ENCODE peak calls at places on chromosomes 16 and 17, in six cellular contexts. One of them, this sample, is unnamed.

GRCh38 chr17:30207655-30208054 is 27.8 kb downstream of the SLC6A4 start:
- DNase-seq in neural progenitor cell: no peak
- DNase-seq in stomach: no peak
- DNase-seq in uterus: no peak
- DNase-seq in Caco-2: no peak
- DNase-seq in small intestine: no peak
- DNase-seq in this sample: no peak

GRCh38 chr17:9360610-9361571 is 214.7 kb downstream of the STX8 start:
- DNase-seq in neural progenitor cell: no peak
- DNase-seq in stomach: no peak
- DNase-seq in uterus: peak; percentile 32
- DNase-seq in Caco-2: no peak
- DNase-seq in small intestine: peak; percentile 9
- DNase-seq in this sample: peak; percentile 94

GRCh38 chr17:10105513-10106001 is 92.8 kb downstream of the GAS7 start:
- DNase-seq in neural progenitor cell: no peak
- DNase-seq in stomach: no peak
- DNase-seq in uterus: peak; percentile 78
- DNase-seq in Caco-2: peak; percentile 40
- DNase-seq in small intestine: no peak
- DNase-seq in this sample: peak; percentile 66

GRCh38 chr16:63442246-63442645 is 1406.0 kb upstream of the CDH8 start:
- DNase-seq in neural progenitor cell: no peak
- DNase-seq in stomach: no peak
- DNase-seq in uterus: no peak
- DNase-seq in Caco-2: no peak
- DNase-seq in small intestine: no peak
- DNase-seq in this sample: no peak

GRCh38 chr17:75244133-75244866 is 17.1 kb downstream of the GGA3 start:
- DNase-seq in neural progenitor cell: no peak
- DNase-seq in stomach: no peak
- DNase-seq in uterus: no peak
- DNase-seq in Caco-2: no peak
- DNase-seq in small intestine: no peak
- DNase-seq in this sample: no peak

GRCh38 chr17:33014751-33015150 is 23.1 kb downstream of the SPACA3 start:
- DNase-seq in neural progenitor cell: no peak
- DNase-seq in stomach: peak; percentile 38
- DNase-seq in uterus: no peak
- DNase-seq in Caco-2: no peak
- DNase-seq in small intestine: no peak
- DNase-seq in this sample: no peak

GRCh38 chr16:11356573-11357331 is 11.5 kb downstream of the RMI2 start:
- DNase-seq in neural progenitor cell: peak; percentile 84
- DNase-seq in stomach: peak; percentile 81
- DNase-seq in uterus: peak; percentile 64
- DNase-seq in Caco-2: peak; percentile 60
- DNase-seq in small intestine: peak; percentile 74
- DNase-seq in this sample: peak; percentile 80

GRCh38 chr16:88327566-88328312 is 55.0 kb upstream of the ZNF469 start:
- DNase-seq in neural progenitor cell: no peak
- DNase-seq in stomach: no peak
- DNase-seq in uterus: no peak
- DNase-seq in Caco-2: no peak
- DNase-seq in small intestine: no peak
- DNase-seq in this sample: no peak

GRCh38 chr16:8712589-8713361 is 38.4 kb downstream of the ABAT start:
- DNase-seq in neural progenitor cell: peak; percentile 78
- DNase-seq in stomach: no peak
- DNase-seq in uterus: no peak
- DNase-seq in Caco-2: no peak
- DNase-seq in small intestine: no peak
- DNase-seq in this sample: peak; percentile 7

GRCh38 chr16:54936086-54936978 is 5.7 kb downstream of the IRX5 start:
- DNase-seq in neural progenitor cell: peak; percentile 89
- DNase-seq in stomach: no peak
- DNase-seq in uterus: no peak
- DNase-seq in Caco-2: no peak
- DNase-seq in small intestine: no peak
- DNase-seq in this sample: no peak

GRCh38 chr16:65700599-65700998 is 578.7 kb upstream of the CDH11 start:
- DNase-seq in neural progenitor cell: no peak
- DNase-seq in stomach: no peak
- DNase-seq in uterus: no peak
- DNase-seq in Caco-2: no peak
- DNase-seq in small intestine: no peak
- DNase-seq in this sample: peak; percentile 29

GRCh38 chr17:39097537-39097936 is 53.9 kb downstream of the PLXDC1 start:
- DNase-seq in neural progenitor cell: no peak
- DNase-seq in stomach: no peak
- DNase-seq in uterus: no peak
- DNase-seq in Caco-2: no peak
- DNase-seq in small intestine: no peak
- DNase-seq in this sample: no peak

GRCh38 chr17:863880-864279 is 81.7 kb downstream of the MRM3 start:
- DNase-seq in neural progenitor cell: no peak
- DNase-seq in stomach: no peak
- DNase-seq in uterus: no peak
- DNase-seq in Caco-2: no peak
- DNase-seq in small intestine: no peak
- DNase-seq in this sample: no peak

GRCh38 chr16:4944333-4945281 is 7.7 kb upstream of the PPL start:
- DNase-seq in neural progenitor cell: no peak
- DNase-seq in stomach: peak; percentile 94
- DNase-seq in uterus: peak; percentile 96
- DNase-seq in Caco-2: peak; percentile 86
- DNase-seq in small intestine: peak; percentile 77
- DNase-seq in this sample: peak; percentile 98

GRCh38 chr16:1502092-1503004 is 9.2 kb downstream of the TELO2 start:
- DNase-seq in neural progenitor cell: no peak
- DNase-seq in stomach: no peak
- DNase-seq in uterus: no peak
- DNase-seq in Caco-2: no peak
- DNase-seq in small intestine: no peak
- DNase-seq in this sample: no peak

GRCh38 chr17:75036643-75037268 is 10.0 kb downstream of the ATP5PD start:
- DNase-seq in neural progenitor cell: no peak
- DNase-seq in stomach: peak; percentile 85
- DNase-seq in uterus: peak; percentile 72
- DNase-seq in Caco-2: no peak
- DNase-seq in small intestine: peak; percentile 93
- DNase-seq in this sample: no peak

GRCh38 chr17:49224997-49225337 is 5.6 kb downstream of the PHOSPHO1 start:
- DNase-seq in neural progenitor cell: no peak
- DNase-seq in stomach: no peak
- DNase-seq in uterus: no peak
- DNase-seq in Caco-2: no peak
- DNase-seq in small intestine: no peak
- DNase-seq in this sample: no peak

GRCh38 chr17:19805006-19805405 is 56.9 kb upstream of the ALDH3A1 start:
- DNase-seq in neural progenitor cell: no peak
- DNase-seq in stomach: no peak
- DNase-seq in uterus: no peak
- DNase-seq in Caco-2: no peak
- DNase-seq in small intestine: no peak
- DNase-seq in this sample: peak; percentile 70

GRCh38 chr17:63247706-63248105 is 198.4 kb downstream of the CYB561 start:
- DNase-seq in neural progenitor cell: no peak
- DNase-seq in stomach: no peak
- DNase-seq in uterus: no peak
- DNase-seq in Caco-2: no peak
- DNase-seq in small intestine: no peak
- DNase-seq in this sample: no peak

GRCh38 chr17:6035801-6036394 is 34.3 kb upstream of the WSCD1 start:
- DNase-seq in neural progenitor cell: no peak
- DNase-seq in stomach: no peak
- DNase-seq in uterus: no peak
- DNase-seq in Caco-2: no peak
- DNase-seq in small intestine: no peak
- DNase-seq in this sample: peak; percentile 29

GRCh38 chr16:65114527-65114926 is 7.3 kb downstream of the CDH11 start:
- DNase-seq in neural progenitor cell: no peak
- DNase-seq in stomach: no peak
- DNase-seq in uterus: no peak
- DNase-seq in Caco-2: no peak
- DNase-seq in small intestine: no peak
- DNase-seq in this sample: peak; percentile 25

GRCh38 chr16:63742150-63742549 is 1379.7 kb downstream of the CDH11 start:
- DNase-seq in neural progenitor cell: no peak
- DNase-seq in stomach: no peak
- DNase-seq in uterus: no peak
- DNase-seq in Caco-2: no peak
- DNase-seq in small intestine: no peak
- DNase-seq in this sample: no peak

GRCh38 chr16:74601131-74601871 is 5.6 kb downstream of the GLG1 start:
- DNase-seq in neural progenitor cell: no peak
- DNase-seq in stomach: no peak
- DNase-seq in uterus: no peak
- DNase-seq in Caco-2: no peak
- DNase-seq in small intestine: peak; percentile 48
- DNase-seq in this sample: no peak

GRCh38 chr17:39139137-39139516 is 12.3 kb downstream of the PLXDC1 start:
- DNase-seq in neural progenitor cell: no peak
- DNase-seq in stomach: no peak
- DNase-seq in uterus: no peak
- DNase-seq in Caco-2: no peak
- DNase-seq in small intestine: no peak
- DNase-seq in this sample: peak; percentile 80

GRCh38 chr16:566475-567361 is at the start of gene NHLRC4:
- DNase-seq in neural progenitor cell: peak; percentile 48
- DNase-seq in stomach: peak; percentile 69
- DNase-seq in uterus: peak; percentile 76
- DNase-seq in Caco-2: no peak
- DNase-seq in small intestine: peak; percentile 67
- DNase-seq in this sample: peak; percentile 42

GRCh38 chr17:82238562-82239201 is 9.8 kb downstream of the SLC16A3 start:
- DNase-seq in neural progenitor cell: no peak
- DNase-seq in stomach: peak; percentile 90
- DNase-seq in uterus: peak; percentile 82
- DNase-seq in Caco-2: no peak
- DNase-seq in small intestine: peak; percentile 93
- DNase-seq in this sample: peak; percentile 49

GRCh38 chr16:66495440-66495839 is 54.5 kb downstream of the TK2 start:
- DNase-seq in neural progenitor cell: no peak
- DNase-seq in stomach: no peak
- DNase-seq in uterus: peak; percentile 0
- DNase-seq in Caco-2: no peak
- DNase-seq in small intestine: no peak
- DNase-seq in this sample: no peak

GRCh38 chr17:66904760-66905637 is 59.5 kb upstream of the CACNG4 start:
- DNase-seq in neural progenitor cell: no peak
- DNase-seq in stomach: peak; percentile 55
- DNase-seq in uterus: peak; percentile 64
- DNase-seq in Caco-2: no peak
- DNase-seq in small intestine: no peak
- DNase-seq in this sample: peak; percentile 52

GRCh38 chr17:50659220-50659619 is 24.5 kb downstream of the ABCC3 start:
- DNase-seq in neural progenitor cell: no peak
- DNase-seq in stomach: no peak
- DNase-seq in uterus: no peak
- DNase-seq in Caco-2: peak; percentile 50
- DNase-seq in small intestine: no peak
- DNase-seq in this sample: no peak

GRCh38 chr17:50661348-50661747 is 26.7 kb downstream of the ABCC3 start:
- DNase-seq in neural progenitor cell: no peak
- DNase-seq in stomach: no peak
- DNase-seq in uterus: no peak
- DNase-seq in Caco-2: no peak
- DNase-seq in small intestine: no peak
- DNase-seq in this sample: no peak

GRCh38 chr17:50661795-50662391 is 27.2 kb downstream of the ABCC3 start:
- DNase-seq in neural progenitor cell: no peak
- DNase-seq in stomach: peak; percentile 77
- DNase-seq in uterus: peak; percentile 62
- DNase-seq in Caco-2: peak; percentile 92
- DNase-seq in small intestine: peak; percentile 98
- DNase-seq in this sample: peak; percentile 91

GRCh38 chr17:50660042-50660886 is 25.6 kb downstream of the ABCC3 start:
- DNase-seq in neural progenitor cell: no peak
- DNase-seq in stomach: peak; percentile 49
- DNase-seq in uterus: no peak
- DNase-seq in Caco-2: peak; percentile 54
- DNase-seq in small intestine: peak; percentile 72
- DNase-seq in this sample: peak; percentile 80

GRCh38 chr17:50660887-50661345 is 26.2 kb downstream of the ABCC3 start:
- DNase-seq in neural progenitor cell: no peak
- DNase-seq in stomach: no peak
- DNase-seq in uterus: no peak
- DNase-seq in Caco-2: no peak
- DNase-seq in small intestine: peak; percentile 48
- DNase-seq in this sample: no peak
- H3K4me1 ChIP-seq in neural progenitor cell: peaks cover 3% of the 10 kb centered on the region
- H3K4me1 ChIP-seq in stomach: peaks cover 40% of the 10 kb centered on the region
- H3K4me1 ChIP-seq in uterus: no peaks in the 10 kb centered on the region
- H3K4me1 ChIP-seq in Caco-2: peaks cover 31% of the 10 kb centered on the region
- H3K4me1 ChIP-seq in small intestine: peaks cover 23% of the 10 kb centered on the region
- H3K4me1 ChIP-seq in this sample: peaks cover 31% of the 10 kb centered on the region

GRCh38 chr16:85370881-85371651 is 242.1 kb upstream of the GSE1 start:
- DNase-seq in neural progenitor cell: no peak
- DNase-seq in stomach: peak; percentile 88
- DNase-seq in uterus: no peak
- DNase-seq in Caco-2: no peak
- DNase-seq in small intestine: peak; percentile 76
- DNase-seq in this sample: no peak
- H3K4me1 ChIP-seq in neural progenitor cell: peaks cover 7% of the 10 kb centered on the region
- H3K4me1 ChIP-seq in stomach: peaks cover 53% of the 10 kb centered on the region
- H3K4me1 ChIP-seq in uterus: no peaks in the 10 kb centered on the region
- H3K4me1 ChIP-seq in Caco-2: peaks cover 3% of the 10 kb centered on the region
- H3K4me1 ChIP-seq in small intestine: no peaks in the 10 kb centered on the region
- H3K4me1 ChIP-seq in this sample: peaks cover 69% of the 10 kb centered on the region

GRCh38 chr16:24686678-24687077 is 42.8 kb upstream of the TNRC6A start:
- DNase-seq in neural progenitor cell: peak; percentile 49
- DNase-seq in stomach: no peak
- DNase-seq in uterus: no peak
- DNase-seq in Caco-2: no peak
- DNase-seq in small intestine: no peak
- DNase-seq in this sample: no peak
- H3K4me1 ChIP-seq in neural progenitor cell: peaks cover 9% of the 10 kb centered on the region
- H3K4me1 ChIP-seq in stomach: peaks cover 6% of the 10 kb centered on the region
- H3K4me1 ChIP-seq in uterus: no peaks in the 10 kb centered on the region
- H3K4me1 ChIP-seq in Caco-2: peaks cover 9% of the 10 kb centered on the region
- H3K4me1 ChIP-seq in small intestine: no peaks in the 10 kb centered on the region
- H3K4me1 ChIP-seq in this sample: peaks cover 14% of the 10 kb centered on the region

DNA sequence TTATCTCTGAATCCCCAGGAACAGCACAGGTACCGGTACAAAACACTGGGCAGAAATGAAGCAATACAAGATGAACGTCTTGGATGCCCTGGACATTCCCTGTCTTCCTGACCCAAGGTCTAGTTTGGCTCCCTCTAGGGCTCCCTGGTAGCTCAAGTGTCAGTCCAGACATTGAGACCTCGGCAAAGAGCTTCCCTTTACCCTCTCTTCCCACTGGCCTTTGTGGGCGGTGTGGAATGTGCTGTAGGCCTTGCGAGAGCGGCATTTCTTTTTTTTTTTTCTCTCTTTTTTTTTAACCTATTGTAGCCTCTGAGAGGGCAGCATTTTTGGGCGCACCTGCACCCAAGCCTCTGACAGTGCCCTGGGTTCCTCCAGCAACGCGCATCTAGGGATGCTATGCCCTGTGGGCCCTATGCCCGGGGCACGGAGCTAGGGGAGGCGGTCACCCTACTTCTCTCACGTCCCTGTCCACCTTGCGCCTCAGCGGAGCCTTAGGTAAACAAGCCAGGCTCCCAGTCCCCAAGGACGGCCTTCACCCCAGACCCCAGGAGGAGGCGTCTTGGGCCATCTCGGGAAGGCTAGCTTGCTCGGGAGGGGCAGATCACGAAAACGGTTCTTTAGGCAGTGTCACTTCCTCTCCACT is 1.2 kb upstream of the NFATC3 start:
- DNase-seq in neural progenitor cell: peak; percentile 64
- DNase-seq in stomach: no peak
- DNase-seq in uterus: no peak
- DNase-seq in Caco-2: peak; percentile 72
- DNase-seq in small intestine: no peak
- DNase-seq in this sample: peak; percentile 44
- H3K4me1 ChIP-seq in neural progenitor cell: peaks cover 21% of the 10 kb centered on the region
- H3K4me1 ChIP-seq in stomach: peaks cover 60% of the 10 kb centered on the region
- H3K4me1 ChIP-seq in uterus: peaks cover 17% of the 10 kb centered on the region
- H3K4me1 ChIP-seq in Caco-2: peaks cover 30% of the 10 kb centered on the region
- H3K4me1 ChIP-seq in small intestine: peaks cover 32% of the 10 kb centered on the region
- H3K4me1 ChIP-seq in this sample: peaks cover 62% of the 10 kb centered on the region

This sample was measured in adipocyte.